ENCODE peak calls at places on chromosomes 4 and X, in ten cellular contexts. One of them, this sample, is unnamed.

GRCh38 chrX:130263016-130263415 is 5.7 kb downstream of the ZNF280C start:
- DNase-seq in fibroblast of lung: peak; percentile 33
- DNase-seq in hepatocyte: no peak
- DNase-seq in CD8-positive, alpha-beta memory T cell: no peak
- DNase-seq in aorta: no peak
- DNase-seq in esophagus squamous epithelium: no peak
- DNase-seq in lower lobe of right lung: no peak
- DNase-seq in SK-N-SH: no peak
- DNase-seq in right atrium auricular region: no peak
- DNase-seq in right lobe of liver: no peak
- DNase-seq in this sample: no peak

GRCh38 chr4:86657910-86658309 is 63.8 kb downstream of the PTPN13 start:
- DNase-seq in SK-N-SH: no peak
- DNase-seq in right lobe of liver: no peak
- DNase-seq in hepatocyte: no peak
- DNase-seq in lower lobe of right lung: no peak
- DNase-seq in CD8-positive, alpha-beta memory T cell: no peak
- DNase-seq in aorta: no peak
- DNase-seq in esophagus squamous epithelium: no peak
- DNase-seq in fibroblast of lung: no peak
- DNase-seq in right atrium auricular region: no peak
- DNase-seq in this sample: no peak

GRCh38 chr4:6769138-6769983 is 13.2 kb upstream of the KIAA0232 start:
- DNase-seq in lower lobe of right lung: peak; percentile 18
- DNase-seq in SK-N-SH: no peak
- DNase-seq in fibroblast of lung: no peak
- DNase-seq in aorta: no peak
- DNase-seq in right atrium auricular region: no peak
- DNase-seq in hepatocyte: no peak
- DNase-seq in right lobe of liver: no peak
- DNase-seq in CD8-positive, alpha-beta memory T cell: peak; percentile 28
- DNase-seq in esophagus squamous epithelium: no peak
- DNase-seq in this sample: no peak

GRCh38 chrX:63746278-63746677 is 38.7 kb downstream of the ARHGEF9 start:
- DNase-seq in hepatocyte: no peak
- DNase-seq in fibroblast of lung: no peak
- DNase-seq in lower lobe of right lung: no peak
- DNase-seq in esophagus squamous epithelium: no peak
- DNase-seq in CD8-positive, alpha-beta memory T cell: peak; percentile 24
- DNase-seq in SK-N-SH: no peak
- DNase-seq in aorta: no peak
- DNase-seq in right atrium auricular region: no peak
- DNase-seq in right lobe of liver: no peak
- DNase-seq in this sample: no peak

GRCh38 chrX:136528645-136529315 is 3.2 kb upstream of the VGLL1 start:
- DNase-seq in aorta: no peak
- DNase-seq in esophagus squamous epithelium: no peak
- DNase-seq in fibroblast of lung: no peak
- DNase-seq in SK-N-SH: no peak
- DNase-seq in hepatocyte: peak; percentile 7
- DNase-seq in right atrium auricular region: no peak
- DNase-seq in right lobe of liver: no peak
- DNase-seq in lower lobe of right lung: no peak
- DNase-seq in CD8-positive, alpha-beta memory T cell: no peak
- DNase-seq in this sample: no peak

GRCh38 chr4:88719381-88719780 is 21.8 kb upstream of the NAP1L5 start:
- DNase-seq in aorta: no peak
- DNase-seq in lower lobe of right lung: no peak
- DNase-seq in fibroblast of lung: no peak
- DNase-seq in esophagus squamous epithelium: no peak
- DNase-seq in right atrium auricular region: no peak
- DNase-seq in SK-N-SH: no peak
- DNase-seq in hepatocyte: no peak
- DNase-seq in CD8-positive, alpha-beta memory T cell: no peak
- DNase-seq in right lobe of liver: no peak
- DNase-seq in this sample: no peak

GRCh38 chr4:25792200-25792791 is 70.5 kb downstream of the SEL1L3 start:
- DNase-seq in right atrium auricular region: no peak
- DNase-seq in esophagus squamous epithelium: no peak
- DNase-seq in SK-N-SH: peak; percentile 50
- DNase-seq in right lobe of liver: peak; percentile 65
- DNase-seq in CD8-positive, alpha-beta memory T cell: no peak
- DNase-seq in lower lobe of right lung: no peak
- DNase-seq in hepatocyte: no peak
- DNase-seq in fibroblast of lung: no peak
- DNase-seq in aorta: no peak
- DNase-seq in this sample: no peak

GRCh38 chr4:6942238-6942800 is 32.7 kb downstream of the TBC1D14 start:
- DNase-seq in fibroblast of lung: peak; percentile 98
- DNase-seq in CD8-positive, alpha-beta memory T cell: peak; percentile 66
- DNase-seq in right lobe of liver: no peak
- DNase-seq in right atrium auricular region: no peak
- DNase-seq in lower lobe of right lung: no peak
- DNase-seq in aorta: peak; percentile 51
- DNase-seq in hepatocyte: peak; percentile 87
- DNase-seq in esophagus squamous epithelium: no peak
- DNase-seq in SK-N-SH: no peak
- DNase-seq in this sample: no peak

GRCh38 chr4:137524642-137525384 is 7.5 kb downstream of the PCDH18 start:
- DNase-seq in lower lobe of right lung: no peak
- DNase-seq in right atrium auricular region: no peak
- DNase-seq in hepatocyte: no peak
- DNase-seq in fibroblast of lung: peak; percentile 63
- DNase-seq in right lobe of liver: no peak
- DNase-seq in SK-N-SH: no peak
- DNase-seq in CD8-positive, alpha-beta memory T cell: no peak
- DNase-seq in esophagus squamous epithelium: no peak
- DNase-seq in aorta: no peak
- DNase-seq in this sample: no peak

GRCh38 chr4:175419120-175419774 is 392.8 kb downstream of the GPM6A start:
- DNase-seq in lower lobe of right lung: no peak
- DNase-seq in hepatocyte: peak; percentile 11
- DNase-seq in right atrium auricular region: no peak
- DNase-seq in esophagus squamous epithelium: no peak
- DNase-seq in right lobe of liver: no peak
- DNase-seq in CD8-positive, alpha-beta memory T cell: no peak
- DNase-seq in aorta: no peak
- DNase-seq in fibroblast of lung: peak; percentile 96
- DNase-seq in SK-N-SH: no peak
- DNase-seq in this sample: no peak

GRCh38 chrX:42485621-42486020 is 292.3 kb downstream of the PPP1R2C start:
- DNase-seq in fibroblast of lung: no peak
- DNase-seq in CD8-positive, alpha-beta memory T cell: no peak
- DNase-seq in esophagus squamous epithelium: no peak
- DNase-seq in right lobe of liver: no peak
- DNase-seq in right atrium auricular region: no peak
- DNase-seq in aorta: no peak
- DNase-seq in hepatocyte: no peak
- DNase-seq in lower lobe of right lung: no peak
- DNase-seq in SK-N-SH: no peak
- DNase-seq in this sample: no peak

GRCh38 chr4:152307669-152308068 is 228.2 kb downstream of the FBXW7 start:
- DNase-seq in CD8-positive, alpha-beta memory T cell: no peak
- DNase-seq in SK-N-SH: no peak
- DNase-seq in aorta: no peak
- DNase-seq in hepatocyte: no peak
- DNase-seq in esophagus squamous epithelium: no peak
- DNase-seq in lower lobe of right lung: no peak
- DNase-seq in fibroblast of lung: no peak
- DNase-seq in right lobe of liver: no peak
- DNase-seq in right atrium auricular region: no peak
- DNase-seq in this sample: no peak

GRCh38 chrX:22063284-22063683 is 31.2 kb downstream of the PHEX start:
- DNase-seq in aorta: no peak
- DNase-seq in SK-N-SH: no peak
- DNase-seq in CD8-positive, alpha-beta memory T cell: no peak
- DNase-seq in fibroblast of lung: no peak
- DNase-seq in right lobe of liver: no peak
- DNase-seq in right atrium auricular region: no peak
- DNase-seq in esophagus squamous epithelium: no peak
- DNase-seq in hepatocyte: no peak
- DNase-seq in lower lobe of right lung: no peak
- DNase-seq in this sample: no peak

GRCh38 chrX:150163956-150164726 is 199.0 kb upstream of the MAMLD1 start:
- DNase-seq in CD8-positive, alpha-beta memory T cell: no peak
- DNase-seq in lower lobe of right lung: no peak
- DNase-seq in right lobe of liver: no peak
- DNase-seq in fibroblast of lung: no peak
- DNase-seq in right atrium auricular region: no peak
- DNase-seq in hepatocyte: no peak
- DNase-seq in SK-N-SH: no peak
- DNase-seq in aorta: no peak
- DNase-seq in esophagus squamous epithelium: no peak
- DNase-seq in this sample: no peak

GRCh38 chrX:130082244-130083106 is 27.8 kb downstream of the ELF4 start:
- DNase-seq in SK-N-SH: no peak
- DNase-seq in aorta: peak; percentile 69
- DNase-seq in lower lobe of right lung: peak; percentile 73
- DNase-seq in fibroblast of lung: no peak
- DNase-seq in esophagus squamous epithelium: no peak
- DNase-seq in CD8-positive, alpha-beta memory T cell: peak; percentile 75
- DNase-seq in hepatocyte: no peak
- DNase-seq in right lobe of liver: peak; percentile 53
- DNase-seq in right atrium auricular region: peak; percentile 64
- DNase-seq in this sample: peak; percentile 62

GRCh38 chrX:9378980-9379696 is 85.7 kb upstream of the TBL1X start:
- DNase-seq in right atrium auricular region: no peak
- DNase-seq in right lobe of liver: no peak
- DNase-seq in hepatocyte: no peak
- DNase-seq in fibroblast of lung: peak; percentile 66
- DNase-seq in esophagus squamous epithelium: no peak
- DNase-seq in aorta: no peak
- DNase-seq in CD8-positive, alpha-beta memory T cell: no peak
- DNase-seq in SK-N-SH: no peak
- DNase-seq in lower lobe of right lung: no peak
- DNase-seq in this sample: no peak
- H3K4me3 ChIP-seq in right atrium auricular region: no peak overlapping the region
- H3K4me3 ChIP-seq in right lobe of liver: no peak overlapping the region
- H3K4me3 ChIP-seq in hepatocyte: no peak overlapping the region
- H3K4me3 ChIP-seq in fibroblast of lung: no peak overlapping the region
- H3K4me3 ChIP-seq in esophagus squamous epithelium: no peak overlapping the region
- H3K4me3 ChIP-seq in aorta: no peak overlapping the region
- H3K4me3 ChIP-seq in CD8-positive, alpha-beta memory T cell: no peak overlapping the region
- H3K4me3 ChIP-seq in SK-N-SH: no peak overlapping the region
- H3K4me3 ChIP-seq in lower lobe of right lung: no peak overlapping the region
- H3K4me3 ChIP-seq in this sample: no peak overlapping the region

DNA sequence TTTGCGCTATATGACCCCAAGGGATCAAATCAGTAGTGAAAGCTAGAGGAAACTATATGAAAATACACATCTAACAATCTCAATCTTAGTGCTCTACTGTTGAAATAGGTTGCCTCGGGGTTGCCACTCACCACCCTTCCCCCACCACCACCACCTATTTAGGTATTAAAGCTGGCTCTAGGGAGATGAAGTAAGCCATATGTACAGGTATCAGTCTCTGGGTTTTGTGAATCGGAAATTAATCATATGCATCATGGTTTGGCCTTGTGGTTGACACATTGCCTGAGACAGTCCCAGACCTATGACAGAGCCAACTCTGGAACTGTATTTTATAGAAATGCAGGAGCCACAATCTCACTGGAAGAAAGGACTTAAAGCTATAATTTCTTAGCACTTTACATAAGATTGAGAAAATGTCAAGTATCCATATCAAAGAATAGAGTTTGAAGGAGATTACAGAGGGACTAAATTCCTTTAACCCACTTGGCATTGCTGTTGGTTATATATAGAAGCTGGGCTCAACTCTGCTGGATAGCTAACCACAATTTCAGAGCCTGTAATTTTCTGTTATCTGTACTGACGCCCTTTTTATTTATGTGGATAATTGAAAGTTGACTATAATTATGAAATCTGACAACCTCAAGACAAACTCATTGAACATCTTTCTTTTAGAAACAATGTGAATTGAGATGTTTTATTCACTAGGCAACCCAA is 26.7 kb upstream of the BMP2K start:
- DNase-seq in esophagus squamous epithelium: no peak
- DNase-seq in SK-N-SH: no peak
- DNase-seq in fibroblast of lung: no peak
- DNase-seq in right atrium auricular region: no peak
- DNase-seq in right lobe of liver: no peak
- DNase-seq in lower lobe of right lung: no peak
- DNase-seq in hepatocyte: no peak
- DNase-seq in CD8-positive, alpha-beta memory T cell: no peak
- DNase-seq in aorta: no peak
- DNase-seq in this sample: no peak
- H3K4me1 ChIP-seq in esophagus squamous epithelium: peaks cover 4% of the 10 kb centered on the region
- H3K4me1 ChIP-seq in SK-N-SH: peaks cover 5% of the 10 kb centered on the region
- H3K4me1 ChIP-seq in fibroblast of lung: peaks cover 6% of the 10 kb centered on the region
- H3K4me1 ChIP-seq in right atrium auricular region: no peaks in the 10 kb centered on the region
- H3K4me1 ChIP-seq in right lobe of liver: no peaks in the 10 kb centered on the region
- H3K4me1 ChIP-seq in lower lobe of right lung: peaks cover 18% of the 10 kb centered on the region
- H3K4me1 ChIP-seq in hepatocyte: no peaks in the 10 kb centered on the region
- H3K4me1 ChIP-seq in CD8-positive, alpha-beta memory T cell: no peaks in the 10 kb centered on the region
- H3K4me1 ChIP-seq in aorta: no peaks in the 10 kb centered on the region
- H3K4me1 ChIP-seq in this sample: no peaks in the 10 kb centered on the region

GRCh38 chrX:46865281-46865680 is 28.4 kb downstream of the RP2 start:
- DNase-seq in fibroblast of lung: peak; percentile 63
- DNase-seq in SK-N-SH: no peak
- DNase-seq in lower lobe of right lung: no peak
- DNase-seq in aorta: no peak
- DNase-seq in CD8-positive, alpha-beta memory T cell: no peak
- DNase-seq in hepatocyte: no peak
- DNase-seq in right lobe of liver: no peak
- DNase-seq in esophagus squamous epithelium: no peak
- DNase-seq in right atrium auricular region: no peak
- DNase-seq in this sample: no peak
- H3K27ac ChIP-seq in fibroblast of lung: no peak overlapping the region
- H3K27ac ChIP-seq in SK-N-SH: no peak overlapping the region
- H3K27ac ChIP-seq in lower lobe of right lung: no peak overlapping the region
- H3K27ac ChIP-seq in aorta: no peak overlapping the region
- H3K27ac ChIP-seq in CD8-positive, alpha-beta memory T cell: no peak overlapping the region
- H3K27ac ChIP-seq in hepatocyte: no peak overlapping the region
- H3K27ac ChIP-seq in right lobe of liver: no peak overlapping the region
- H3K27ac ChIP-seq in esophagus squamous epithelium: peak overlapping the region; percentile 6
- H3K27ac ChIP-seq in right atrium auricular region: no peak overlapping the region
- H3K27ac ChIP-seq in this sample: no peak overlapping the region

DNA sequence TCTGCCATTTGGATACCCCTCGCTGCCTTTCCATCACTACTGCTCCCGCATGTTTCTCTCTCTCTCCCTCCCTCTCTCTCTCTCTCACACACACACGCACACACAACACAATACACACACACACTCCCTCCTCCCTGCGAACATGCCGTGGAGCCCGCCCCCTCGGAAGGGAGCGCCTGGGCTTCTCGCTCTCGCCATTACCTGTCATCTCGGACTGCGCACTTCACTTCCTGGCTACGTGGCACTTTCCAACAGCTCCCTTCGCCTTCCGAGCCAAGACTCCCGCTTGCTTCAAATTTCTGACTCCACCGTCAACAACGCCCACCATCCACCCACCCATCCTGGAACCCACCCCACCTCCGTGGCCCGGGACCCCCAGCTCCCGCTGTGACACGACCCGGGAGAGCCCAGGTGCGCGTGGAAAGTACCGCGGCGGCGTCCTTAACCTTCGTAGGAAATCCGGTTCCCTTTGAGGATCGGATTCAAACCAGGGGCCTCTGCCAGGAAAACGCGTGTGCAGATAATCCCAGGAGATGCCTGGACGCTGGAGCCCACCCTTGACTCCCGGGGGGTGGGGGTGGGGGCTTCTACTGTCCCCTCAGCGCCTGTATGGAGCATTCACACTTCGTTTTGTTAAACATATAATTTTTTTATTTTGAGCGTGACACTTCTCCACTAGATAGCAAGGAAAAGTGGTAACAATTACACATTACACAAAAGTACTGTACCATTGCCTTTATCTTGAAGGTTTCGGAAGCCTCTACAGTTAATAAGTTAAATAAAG is 12.5 kb downstream of the ARX start:
- DNase-seq in CD8-positive, alpha-beta memory T cell: no peak
- DNase-seq in SK-N-SH: no peak
- DNase-seq in lower lobe of right lung: no peak
- DNase-seq in right lobe of liver: no peak
- DNase-seq in aorta: no peak
- DNase-seq in fibroblast of lung: no peak
- DNase-seq in hepatocyte: peak; percentile 62
- DNase-seq in right atrium auricular region: no peak
- DNase-seq in esophagus squamous epithelium: no peak
- DNase-seq in this sample: no peak
- H3K4me3 ChIP-seq in CD8-positive, alpha-beta memory T cell: no peak overlapping the region
- H3K4me3 ChIP-seq in SK-N-SH: no peak overlapping the region
- H3K4me3 ChIP-seq in lower lobe of right lung: no peak overlapping the region
- H3K4me3 ChIP-seq in right lobe of liver: no peak overlapping the region
- H3K4me3 ChIP-seq in aorta: no peak overlapping the region
- H3K4me3 ChIP-seq in fibroblast of lung: no peak overlapping the region
- H3K4me3 ChIP-seq in hepatocyte: peak overlapping the region; percentile 21
- H3K4me3 ChIP-seq in right atrium auricular region: no peak overlapping the region
- H3K4me3 ChIP-seq in esophagus squamous epithelium: no peak overlapping the region
- H3K4me3 ChIP-seq in this sample: no peak overlapping the region